ENCODE peak calls at places on chromosome 15, in eight cellular contexts. R is kidney, L is Karpas-422, D is colonic mucosa, P is MM.1S, A is astrocyte, S is mammary epithelial cell, G is neuronal stem cell. W is an unnamed sample.

GRCh38 chr15:91414124-91414523 is 314.1 kb downstream of the SV2B start:
- DNase-seq in R (no peak), L (no peak), D (no peak), P (no peak), A (no peak), S (no peak), G (no peak), W (no peak)

GRCh38 chr15:30043211-30043655 is 39.5 kb upstream of the GOLGA8J start:
- DNase-seq in R (no peak), L (peak; percentile 40), D (no peak), P (peak; percentile 12), A (peak; percentile 29), S (no peak), G (no peak), W (peak; percentile 43)

GRCh38 chr15:96369825-96370621 is 39.5 kb downstream of the NR2F2 start:
- DNase-seq in R (no peak), L (no peak), D (no peak), P (no peak), A (no peak), S (no peak), G (no peak), W (no peak)

GRCh38 chr15:48459571-48460461 is 128.6 kb downstream of the DUT start:
- DNase-seq in R (no peak), L (peak; percentile 29), D (no peak), P (no peak), A (peak; percentile 88), S (no peak), G (no peak), W (peak; percentile 96)

GRCh38 chr15:80703965-80704364 is 8.9 kb downstream of the ABHD17C start:
- DNase-seq in R (no peak), L (no peak), D (no peak), P (no peak), A (peak; percentile 15), S (no peak), G (no peak), W (no peak)

GRCh38 chr15:61099030-61099800 is 129.9 kb downstream of the RORA start:
- DNase-seq in R (no peak), L (no peak), D (no peak), P (no peak), A (peak; percentile 81), S (no peak), G (no peak), W (peak; percentile 23)

GRCh38 chr15:36498922-36499321 is 80.5 kb upstream of the CDIN1 start:
- DNase-seq in R (no peak), L (no peak), D (no peak), P (no peak), A (no peak), S (no peak), G (no peak), W (no peak)

GRCh38 chr15:81000144-81000625 is 538 bp upstream of the TLNRD1 start:
- DNase-seq in R (no peak), L (no peak), D (peak; percentile 41), P (no peak), A (no peak), S (no peak), G (no peak), W (peak; percentile 48)

GRCh38 chr15:63059075-63059474 is 16.5 kb downstream of the TPM1 start:
- DNase-seq in R (no peak), L (no peak), D (no peak), P (no peak), A (no peak), S (no peak), G (no peak), W (no peak)

GRCh38 chr15:63054985-63055384 is 12.4 kb downstream of the TPM1 start:
- DNase-seq in R (no peak), L (no peak), D (peak; percentile 58), P (no peak), A (no peak), S (no peak), G (no peak), W (peak; percentile 46)

GRCh38 chr15:63059573-63060216 is 17.1 kb downstream of the TPM1 start:
- DNase-seq in R (no peak), L (no peak), D (no peak), P (no peak), A (no peak), S (no peak), G (no peak), W (peak; percentile 39)

GRCh38 chr15:63056843-63057242 is 14.3 kb downstream of the TPM1 start:
- DNase-seq in R (no peak), L (no peak), D (no peak), P (no peak), A (no peak), S (no peak), G (no peak), W (peak; percentile 54)

DNA sequence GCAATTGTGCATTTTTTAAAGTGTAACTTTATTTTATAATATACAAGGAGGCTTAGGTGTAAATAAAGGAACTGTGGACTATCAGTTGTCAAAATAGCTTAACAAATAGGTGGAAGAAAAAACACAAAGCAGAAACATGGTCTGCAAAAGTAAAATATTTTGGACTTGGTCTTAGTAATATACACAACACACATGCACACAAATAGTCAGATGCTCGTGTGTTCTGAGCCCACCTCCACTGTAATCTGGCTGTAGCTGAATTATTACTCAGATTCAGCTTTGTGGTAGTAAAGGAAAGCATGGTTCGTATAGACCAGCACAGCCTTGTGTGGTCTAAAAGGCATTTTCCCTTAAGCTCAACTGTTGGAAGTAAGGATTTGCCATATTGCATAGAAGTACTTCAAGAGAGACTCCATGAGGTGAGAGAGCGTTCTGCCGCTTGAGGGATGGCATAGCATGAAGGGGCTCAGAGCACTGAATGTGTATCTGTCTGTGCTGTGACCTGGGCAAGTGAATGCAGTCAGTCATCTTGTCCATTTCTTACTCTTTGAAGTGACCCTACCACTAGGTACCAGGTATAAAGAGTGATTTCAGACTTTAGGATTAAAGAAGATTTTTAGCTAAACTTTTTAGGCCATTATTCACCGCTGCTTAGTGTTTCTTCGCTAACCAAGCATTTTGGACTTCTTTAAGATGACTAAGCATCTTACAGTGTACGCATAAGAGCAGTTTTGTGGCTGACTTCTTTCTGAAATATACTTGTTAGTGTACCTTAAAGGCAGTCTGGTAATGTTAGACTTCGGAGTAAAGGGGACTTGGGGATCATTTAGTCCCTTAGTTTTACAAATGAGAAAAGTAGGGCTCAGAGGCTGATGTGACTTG is 15.1 kb downstream of the TPM1 start:
- DNase-seq in R (no peak), L (no peak), D (no peak), P (no peak), A (no peak), S (no peak), G (no peak), W (peak; percentile 45)
- H3K36me3 ChIP-seq in R (peaks cover 53% of the 10 kb centered on the region), L (no peaks in the 10 kb centered on the region), D (peaks cover 27% of the 10 kb centered on the region), P (no peaks in the 10 kb centered on the region), A (peaks cover 91% of the 10 kb centered on the region), S (peaks cover 55% of the 10 kb centered on the region), G (peaks cover 88% of the 10 kb centered on the region), W (peaks cover 77% of the 10 kb centered on the region)

GRCh38 chr15:65034719-65035118 is 5.3 kb upstream of the MTFMT start:
- DNase-seq in R (no peak), L (no peak), D (no peak), P (no peak), A (no peak), S (no peak), G (no peak), W (no peak)

GRCh38 chr15:65028921-65029735 is at the start of gene MTFMT:
- DNase-seq in R (peak; percentile 96), L (peak; percentile 95), D (peak; percentile 95), P (peak; percentile 88), A (peak; percentile 49), S (peak; percentile 77), G (peak; percentile 83), W (peak; percentile 92)

GRCh38 chr15:65029736-65030208 is 333 bp upstream of the MTFMT start:
- DNase-seq in R (no peak), L (no peak), D (no peak), P (no peak), A (no peak), S (no peak), G (no peak), W (no peak)

GRCh38 chr15:65033659-65034269 is 4.3 kb upstream of the MTFMT start:
- DNase-seq in R (no peak), L (peak; percentile 74), D (peak; percentile 53), P (peak; percentile 61), A (peak; percentile 22), S (peak; percentile 27), G (no peak), W (peak; percentile 79)

GRCh38 chr15:65032823-65033537 is 3.5 kb upstream of the MTFMT start:
- DNase-seq in R (peak; percentile 81), L (peak; percentile 78), D (peak; percentile 80), P (peak; percentile 81), A (peak; percentile 39), S (peak; percentile 55), G (peak; percentile 69), W (peak; percentile 87)
- H3K9ac ChIP-seq in R (no peak overlapping the region), L (no peak overlapping the region), D (peak overlapping the region; percentile 13), P (no peak overlapping the region), A (no peak overlapping the region), S (no peak overlapping the region), G (no peak overlapping the region), W (no peak overlapping the region)

GRCh38 chr15:43238691-43239131 is 17.9 kb upstream of the EPB42 start:
- DNase-seq in R (no peak), L (no peak), D (no peak), P (no peak), A (no peak), S (peak; percentile 75), G (no peak), W (no peak)

GRCh38 chr15:43237842-43238470 is 17.1 kb upstream of the EPB42 start:
- DNase-seq in R (no peak), L (no peak), D (no peak), P (no peak), A (no peak), S (no peak), G (no peak), W (no peak)

GRCh38 chr15:43242616-43243015 is 21.8 kb upstream of the EPB42 start:
- DNase-seq in R (no peak), L (no peak), D (no peak), P (no peak), A (no peak), S (no peak), G (no peak), W (no peak)

GRCh38 chr15:43241100-43241499 is 20.3 kb upstream of the EPB42 start:
- DNase-seq in R (no peak), L (no peak), D (no peak), P (no peak), A (peak; percentile 90), S (no peak), G (no peak), W (peak; percentile 89)

GRCh38 chr15:43239732-43240491 is 19.1 kb upstream of the EPB42 start:
- DNase-seq in R (no peak), L (no peak), D (no peak), P (no peak), A (peak; percentile 77), S (peak; percentile 14), G (no peak), W (no peak)
- H3K36me3 ChIP-seq in R (no peaks in the 10 kb centered on the region), L (no peaks in the 10 kb centered on the region), D (no peaks in the 10 kb centered on the region), P (no peaks in the 10 kb centered on the region), A (no peaks in the 10 kb centered on the region), S (no peaks in the 10 kb centered on the region), G (no peaks in the 10 kb centered on the region), W (no peaks in the 10 kb centered on the region)

GRCh38 chr15:69075467-69075866 is 61.0 kb downstream of the NOX5 start:
- DNase-seq in R (no peak), L (no peak), D (no peak), P (no peak), A (no peak), S (no peak), G (no peak), W (no peak)

GRCh38 chr15:69071265-69071664 is 56.8 kb downstream of the NOX5 start:
- DNase-seq in R (no peak), L (no peak), D (no peak), P (no peak), A (no peak), S (no peak), G (no peak), W (no peak)

GRCh38 chr15:69074011-69074842 is 59.7 kb downstream of the NOX5 start:
- DNase-seq in R (peak; percentile 84), L (no peak), D (peak; percentile 87), P (no peak), A (peak; percentile 66), S (peak; percentile 62), G (peak; percentile 51), W (peak; percentile 67)

GRCh38 chr15:69078638-69079037 is 64.1 kb downstream of the NOX5 start:
- DNase-seq in R (no peak), L (no peak), D (no peak), P (no peak), A (no peak), S (no peak), G (no peak), W (no peak)

GRCh38 chr15:69074843-69075224 is 60.3 kb downstream of the NOX5 start:
- DNase-seq in R (no peak), L (no peak), D (peak; percentile 32), P (no peak), A (no peak), S (no peak), G (no peak), W (no peak)
- H3K9ac ChIP-seq in R (peak overlapping the region; percentile 13), L (no peak overlapping the region), D (peak overlapping the region; percentile 78), P (no peak overlapping the region), A (peak overlapping the region; percentile 72), S (no peak overlapping the region), G (no peak overlapping the region), W (peak overlapping the region; percentile 45)